ENCODE peak calls at places on chromosome 13, in nine cellular contexts. S, A, D, Y, U, O, Q, H and L are unnamed samples.

GRCh38 chr13:39385621-39386231 is 217.3 kb downstream of the LHFPL6 start:
- DNase-seq in S (no peak), Q (peak), A (no peak), Y (no peak), O (no peak), U (no peak), D (peak), H (no peak), L (no peak)

GRCh38 chr13:24627090-24627714 is 53.0 kb upstream of the ATP12A start:
- DNase-seq in U (no peak), S (no peak), A (peak), H (no peak), Y (no peak), D (peak), O (peak), Q (no peak), L (no peak)

GRCh38 chr13:57352114-57352513 is 185.1 kb downstream of the PRR20E start:
- DNase-seq in U (no peak), Y (no peak), H (no peak), S (no peak), A (no peak), D (no peak), Q (no peak), O (no peak), L (no peak)

GRCh38 chr13:32669030-32669646 is 82.9 kb downstream of the PDS5B start:
- DNase-seq in D (peak), O (peak), Q (peak), A (peak), S (peak), Y (peak), U (peak), H (no peak), L (peak)

GRCh38 chr13:112350300-112350699 is 25.9 kb upstream of the SPACA7 start:
- DNase-seq in Q (no peak), D (no peak), A (no peak), O (no peak), S (no peak), U (no peak), H (no peak), Y (no peak), L (no peak)

GRCh38 chr13:113623491-113624234 is 34.3 kb downstream of the ATP4B start:
- DNase-seq in A (peak), D (peak), H (no peak), U (peak), Q (no peak), S (no peak), O (no peak), Y (no peak), L (no peak)

GRCh38 chr13:62919491-62919890 is 1503.8 kb upstream of the PCDH20 start:
- DNase-seq in Q (no peak), H (no peak), U (no peak), A (no peak), D (no peak), Y (no peak), S (no peak), O (no peak), L (no peak)

GRCh38 chr13:41837668-41838067 is 123.2 kb downstream of the VWA8 start:
- DNase-seq in Y (no peak), A (no peak), D (no peak), U (no peak), H (no peak), O (no peak), Q (no peak), S (no peak), L (no peak)

GRCh38 chr13:96848275-96848674 is 146.0 kb downstream of the OXGR1 start:
- DNase-seq in Y (no peak), A (no peak), S (peak), D (no peak), H (no peak), U (no peak), Q (no peak), O (no peak), L (no peak)

GRCh38 chr13:83738407-83738806 is 143.9 kb downstream of the SLITRK1 start:
- DNase-seq in H (no peak), S (no peak), Q (no peak), O (no peak), D (no peak), U (no peak), A (no peak), Y (no peak), L (no peak)

GRCh38 chr13:45928843-45929242 is 77.3 kb upstream of the SIAH3 start:
- DNase-seq in Q (peak), H (no peak), D (no peak), A (no peak), S (peak), O (peak), Y (no peak), U (no peak), L (no peak)

GRCh38 chr13:28609936-28610335 is 49.0 kb upstream of the POMP start:
- DNase-seq in A (peak), O (no peak), Y (no peak), Q (peak), D (no peak), U (peak), H (no peak), S (no peak), L (no peak)

GRCh38 chr13:50441141-50441540 is 402.4 kb downstream of the DLEU7 start:
- DNase-seq in Q (peak), S (no peak), D (no peak), H (no peak), U (no peak), O (no peak), Y (no peak), A (no peak), L (no peak)

GRCh38 chr13:110661256-110661655 is 44.7 kb downstream of the CARS2 start:
- DNase-seq in Y (no peak), S (no peak), H (no peak), A (no peak), D (no peak), Q (no peak), U (no peak), O (no peak), L (no peak)

GRCh38 chr13:80070024-80070703 is 270.8 kb downstream of the SPRY2 start:
- DNase-seq in Y (no peak), H (no peak), U (no peak), A (no peak), D (no peak), Q (no peak), S (peak), O (no peak), L (no peak)

GRCh38 chr13:45143346-45143751 is 23.0 kb downstream of the GTF2F2 start:
- DNase-seq in Q (peak), Y (no peak), A (peak), D (peak), S (peak), H (no peak), O (no peak), U (no peak), L (no peak)

GRCh38 chr13:112217431-112217830 is 150.5 kb downstream of the SOX1 start:
- DNase-seq in U (no peak), S (no peak), Y (no peak), Q (no peak), H (no peak), O (no peak), D (no peak), A (no peak), L (no peak)

GRCh38 chr13:94783489-94783888 is 71.1 kb upstream of the SOX21 start:
- DNase-seq in D (no peak), A (no peak), Q (no peak), O (no peak), U (no peak), S (no peak), H (no peak), Y (no peak), L (no peak)

GRCh38 chr13:109840201-109840892 is 54.0 kb upstream of the IRS2 start:
- DNase-seq in D (peak), S (peak), A (peak), Q (peak), O (peak), Y (peak), U (peak), H (peak), L (peak)

GRCh38 chr13:21703846-21704245 is 33.0 kb downstream of the FGF9 start:
- DNase-seq in U (no peak), S (peak), H (no peak), O (peak), Q (peak), Y (no peak), D (peak), A (no peak), L (no peak)

GRCh38 chr13:86689901-86690300 is 890.7 kb upstream of the SLITRK6 start:
- DNase-seq in U (no peak), S (no peak), Y (no peak), Q (no peak), A (no peak), O (no peak), H (no peak), D (no peak), L (no peak)

GRCh38 chr13:83312194-83312593 is 570.1 kb downstream of the SLITRK1 start:
- DNase-seq in S (no peak), A (no peak), Y (no peak), O (no peak), H (no peak), Q (no peak), U (no peak), D (no peak), L (no peak)